ENCODE peak calls at places on chromosomes 1 and 21, in nine cellular contexts. One of them, this sample, is unnamed.

GRCh38 chr21:33042812-33043211 is 17.1 kb downstream of the OLIG2 start:
- DNase-seq in cardiac fibroblast: peak; percentile 95
- DNase-seq in T-helper 17 cell: no peak
- DNase-seq in astrocyte of the cerebellum: peak; percentile 83
- DNase-seq in heart left ventricle: no peak
- DNase-seq in foreskin fibroblast: peak; percentile 83
- DNase-seq in astrocyte of the spinal cord: peak; percentile 95
- DNase-seq in naive thymus-derived CD8-positive, alpha-beta T cell: no peak
- DNase-seq in ovary: no peak
- DNase-seq in this sample: no peak

GRCh38 chr1:23483327-23484252 is at the start of gene ASAP3:
- DNase-seq in cardiac fibroblast: peak; percentile 23
- DNase-seq in heart left ventricle: peak; percentile 78
- DNase-seq in foreskin fibroblast: peak; percentile 16
- DNase-seq in astrocyte of the cerebellum: peak; percentile 64
- DNase-seq in T-helper 17 cell: no peak
- DNase-seq in astrocyte of the spinal cord: peak; percentile 46
- DNase-seq in naive thymus-derived CD8-positive, alpha-beta T cell: no peak
- DNase-seq in ovary: peak; percentile 83
- DNase-seq in this sample: no peak

GRCh38 chr1:110483308-110483685 is 32.3 kb downstream of the PROK1 start:
- DNase-seq in foreskin fibroblast: no peak
- DNase-seq in heart left ventricle: no peak
- DNase-seq in ovary: no peak
- DNase-seq in cardiac fibroblast: no peak
- DNase-seq in naive thymus-derived CD8-positive, alpha-beta T cell: no peak
- DNase-seq in astrocyte of the cerebellum: no peak
- DNase-seq in T-helper 17 cell: no peak
- DNase-seq in astrocyte of the spinal cord: no peak
- DNase-seq in this sample: no peak

GRCh38 chr1:24558902-24559791 is 3.3 kb downstream of the NCMAP start:
- DNase-seq in astrocyte of the spinal cord: peak; percentile 82
- DNase-seq in T-helper 17 cell: no peak
- DNase-seq in foreskin fibroblast: peak; percentile 68
- DNase-seq in naive thymus-derived CD8-positive, alpha-beta T cell: no peak
- DNase-seq in ovary: no peak
- DNase-seq in astrocyte of the cerebellum: peak; percentile 67
- DNase-seq in cardiac fibroblast: peak; percentile 75
- DNase-seq in heart left ventricle: peak; percentile 50
- DNase-seq in this sample: peak; percentile 27

GRCh38 chr1:214329456-214330220 is 48.7 kb downstream of the SMYD2 start:
- DNase-seq in ovary: no peak
- DNase-seq in astrocyte of the cerebellum: no peak
- DNase-seq in cardiac fibroblast: no peak
- DNase-seq in astrocyte of the spinal cord: no peak
- DNase-seq in T-helper 17 cell: no peak
- DNase-seq in naive thymus-derived CD8-positive, alpha-beta T cell: no peak
- DNase-seq in foreskin fibroblast: no peak
- DNase-seq in heart left ventricle: no peak
- DNase-seq in this sample: no peak

GRCh38 chr1:155504207-155504606 is 58.4 kb downstream of the ASH1L start:
- DNase-seq in cardiac fibroblast: peak; percentile 71
- DNase-seq in naive thymus-derived CD8-positive, alpha-beta T cell: no peak
- DNase-seq in heart left ventricle: no peak
- DNase-seq in T-helper 17 cell: no peak
- DNase-seq in astrocyte of the spinal cord: peak; percentile 39
- DNase-seq in astrocyte of the cerebellum: no peak
- DNase-seq in ovary: no peak
- DNase-seq in foreskin fibroblast: peak; percentile 14
- DNase-seq in this sample: no peak

GRCh38 chr1:14607295-14607694 is 8.8 kb downstream of the KAZN start:
- DNase-seq in astrocyte of the cerebellum: no peak
- DNase-seq in foreskin fibroblast: no peak
- DNase-seq in astrocyte of the spinal cord: no peak
- DNase-seq in cardiac fibroblast: no peak
- DNase-seq in ovary: no peak
- DNase-seq in heart left ventricle: no peak
- DNase-seq in naive thymus-derived CD8-positive, alpha-beta T cell: no peak
- DNase-seq in T-helper 17 cell: no peak
- DNase-seq in this sample: no peak

GRCh38 chr1:235739124-235739523 is 89.5 kb upstream of the GNG4 start:
- DNase-seq in T-helper 17 cell: no peak
- DNase-seq in foreskin fibroblast: peak; percentile 63
- DNase-seq in heart left ventricle: no peak
- DNase-seq in astrocyte of the spinal cord: peak; percentile 33
- DNase-seq in naive thymus-derived CD8-positive, alpha-beta T cell: no peak
- DNase-seq in cardiac fibroblast: peak; percentile 70
- DNase-seq in astrocyte of the cerebellum: no peak
- DNase-seq in ovary: no peak
- DNase-seq in this sample: no peak

GRCh38 chr1:21931171-21932093 is 5.7 kb downstream of the HSPG2 start:
- DNase-seq in cardiac fibroblast: peak; percentile 91
- DNase-seq in astrocyte of the spinal cord: peak; percentile 88
- DNase-seq in T-helper 17 cell: no peak
- DNase-seq in heart left ventricle: peak; percentile 83
- DNase-seq in naive thymus-derived CD8-positive, alpha-beta T cell: no peak
- DNase-seq in astrocyte of the cerebellum: peak; percentile 43
- DNase-seq in ovary: peak; percentile 71
- DNase-seq in foreskin fibroblast: peak; percentile 88
- DNase-seq in this sample: no peak

GRCh38 chr1:153789478-153790148 is 14.4 kb downstream of the SLC27A3 start:
- DNase-seq in astrocyte of the spinal cord: no peak
- DNase-seq in heart left ventricle: peak; percentile 35
- DNase-seq in astrocyte of the cerebellum: no peak
- DNase-seq in T-helper 17 cell: no peak
- DNase-seq in naive thymus-derived CD8-positive, alpha-beta T cell: no peak
- DNase-seq in ovary: peak; percentile 53
- DNase-seq in cardiac fibroblast: no peak
- DNase-seq in foreskin fibroblast: no peak
- DNase-seq in this sample: peak; percentile 56

GRCh38 chr1:7705048-7705907 is 65.8 kb upstream of the VAMP3 start:
- DNase-seq in foreskin fibroblast: no peak
- DNase-seq in cardiac fibroblast: no peak
- DNase-seq in astrocyte of the cerebellum: no peak
- DNase-seq in naive thymus-derived CD8-positive, alpha-beta T cell: peak; percentile 43
- DNase-seq in ovary: peak; percentile 41
- DNase-seq in heart left ventricle: peak; percentile 59
- DNase-seq in astrocyte of the spinal cord: no peak
- DNase-seq in T-helper 17 cell: peak; percentile 68
- DNase-seq in this sample: no peak

This sample was measured in NCI-H510A.